ENCODE peak calls at places on chromosome 20, in four cellular contexts. W, O, L and N are unnamed samples.

GRCh38 chr20:21235713-21236445 is 67.3 kb upstream of the XRN2 start:
- DNase-seq in W (peak), O (no peak), L (peak), N (peak)

GRCh38 chr20:63326314-63327228 is 33.6 kb downstream of the COL20A1 start:
- DNase-seq in W (peak), O (peak), L (no peak), N (no peak)

GRCh38 chr20:32458837-32459220 is 100.7 kb downstream of the ASXL1 start:
- DNase-seq in W (no peak), O (no peak), L (no peak), N (no peak)

GRCh38 chr20:11917663-11918062 is at the start of gene BTBD3:
- DNase-seq in W (no peak), O (no peak), L (peak), N (no peak)

GRCh38 chr20:8367679-8368078 is 235.6 kb downstream of the PLCB1 start:
- DNase-seq in W (no peak), O (no peak), L (no peak), N (no peak)

GRCh38 chr20:22744341-22745193 is 160.2 kb upstream of the FOXA2 start:
- DNase-seq in W (no peak), O (no peak), L (no peak), N (no peak)

GRCh38 chr20:37987602-37988290 is 45.5 kb downstream of the TTI1 start:
- DNase-seq in W (no peak), O (no peak), L (no peak), N (no peak)

GRCh38 chr20:13274311-13274965 is 53.4 kb downstream of the ISM1 start:
- DNase-seq in W (no peak), O (no peak), L (no peak), N (no peak)

GRCh38 chr20:51154708-51155690 is 132.1 kb upstream of the KCNG1 start:
- DNase-seq in W (no peak), O (no peak), L (no peak), N (no peak)

GRCh38 chr20:58574014-58574413 is 58.8 kb upstream of the APCDD1L start:
- DNase-seq in W (no peak), O (no peak), L (no peak), N (no peak)

GRCh38 chr20:6502219-6502618 is 265.3 kb upstream of the BMP2 start:
- DNase-seq in W (no peak), O (no peak), L (no peak), N (no peak)

GRCh38 chr20:63129376-63129965 is 86.5 kb downstream of the YTHDF1 start:
- DNase-seq in W (no peak), O (peak), L (no peak), N (no peak)

GRCh38 chr20:23569570-23569969 is 1.3 kb upstream of the CST9L start:
- DNase-seq in W (no peak), O (no peak), L (no peak), N (no peak)

GRCh38 chr20:8722277-8722928 is 346.5 kb upstream of the PLCB4 start:
- DNase-seq in W (peak), O (no peak), L (peak), N (no peak)

DNA sequence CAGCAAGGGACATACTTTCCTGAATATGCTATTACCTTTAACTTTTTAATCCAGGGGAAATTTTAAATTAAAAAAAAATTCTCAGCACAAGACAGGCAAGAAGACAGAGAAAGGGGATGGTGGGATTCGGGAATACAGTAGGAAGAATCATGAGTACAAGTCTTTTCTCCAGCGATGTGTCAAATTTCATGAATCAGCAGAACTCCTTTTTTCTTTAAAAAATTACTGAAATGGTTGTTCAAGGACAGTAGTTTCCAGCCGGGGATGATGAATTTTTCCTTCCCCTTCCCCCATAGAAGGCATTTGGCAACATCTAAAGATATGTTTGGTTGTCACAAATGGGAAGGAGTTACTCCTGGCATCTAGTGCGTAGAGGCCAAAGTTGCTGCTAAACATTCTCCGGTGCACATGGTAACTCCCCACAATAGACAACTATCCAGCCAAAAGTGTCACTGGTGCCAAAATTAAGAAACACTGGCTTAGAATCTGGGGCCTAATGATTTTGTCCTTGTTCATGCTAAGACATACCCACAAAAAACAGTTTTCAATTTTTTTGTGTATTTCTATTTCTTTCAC is 450.2 kb downstream of the CBLN4 start:
- DNase-seq in W (no peak), O (no peak), L (no peak), N (no peak)
- TF ChIP-seq CTCF in W (no peak), O (no peak), L (no peak), N (no peak)

DNA sequence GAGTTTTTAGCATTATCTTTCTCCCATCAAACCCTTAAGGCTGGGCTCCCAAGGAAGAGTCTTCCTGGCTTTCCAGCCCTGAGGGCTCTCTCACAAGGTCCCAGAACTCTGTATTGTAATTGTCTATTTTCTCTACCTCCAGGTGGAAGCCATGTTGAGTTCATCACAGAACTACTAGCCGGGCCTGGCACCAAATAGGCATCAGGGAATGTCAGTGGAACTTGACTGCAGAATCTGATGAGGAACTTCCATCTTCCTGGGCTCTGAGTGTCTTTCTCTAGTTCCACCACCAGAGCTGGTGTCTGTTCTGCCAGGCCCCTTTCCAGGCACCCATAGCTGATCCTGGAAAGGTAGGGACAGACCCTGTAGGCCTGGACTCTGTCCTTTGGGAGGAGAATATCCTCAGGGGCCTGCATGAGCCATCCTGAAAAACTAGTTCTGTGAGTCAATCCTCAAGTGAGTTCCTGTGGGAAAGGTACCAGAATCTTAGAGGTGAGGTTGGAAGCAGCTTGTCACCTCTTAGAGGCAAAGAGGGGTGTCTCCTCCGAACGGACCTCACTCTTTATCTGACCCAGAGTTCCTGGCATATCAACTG is 11.1 kb upstream of the TOP1 start:
- DNase-seq in W (no peak), O (no peak), L (no peak), N (no peak)
- TF ChIP-seq CTCF in W (no peak), O (no peak), L (no peak), N (no peak)

DNA sequence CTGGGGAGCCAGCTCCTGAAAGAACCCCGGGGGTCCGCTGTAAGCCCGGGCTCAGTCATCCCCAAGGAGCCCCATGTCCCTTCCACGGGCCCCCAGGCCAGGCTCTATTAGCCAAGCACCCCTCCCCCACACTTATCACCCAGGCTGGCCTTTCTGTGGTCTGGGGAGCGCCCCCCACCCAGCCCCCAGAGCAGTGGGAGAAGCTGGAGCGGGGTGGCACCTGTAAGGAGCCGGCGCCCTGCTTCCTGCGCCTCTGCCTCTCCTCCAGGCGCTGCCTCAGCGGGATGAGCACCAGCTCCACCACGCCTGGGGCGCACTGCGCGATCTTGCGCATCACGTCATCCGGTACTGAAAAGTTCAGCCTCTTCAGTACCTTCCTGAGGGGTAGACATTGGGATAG is 2.3 kb downstream of the SPEF1 start:
- DNase-seq in W (no peak), O (peak), L (no peak), N (no peak)
- TF ChIP-seq CTCF in W (no peak), O (no peak), L (no peak), N (no peak)

GRCh38 chr20:43255877-43256276 is 66.2 kb upstream of the PTPRT start:
- DNase-seq in W (no peak), O (no peak), L (no peak), N (no peak)
- TF ChIP-seq CTCF in W (no peak), O (no peak), L (no peak), N (no peak)